ENCODE peak calls at places on chromosomes 12 and 14, in eight cellular contexts. A, Q, N, T, F, K, C and V are unnamed samples.

GRCh38 chr12:63792333-63792732 is 12.6 kb downstream of the RXYLT1 start:
- DNase-seq in F (no peak), N (no peak), K (no peak), Q (no peak), C (no peak), T (no peak), A (no peak), V (no peak)

GRCh38 chr12:53058674-53059433 is 9.0 kb downstream of the TNS2 start:
- DNase-seq in T (no peak), F (no peak), C (peak; percentile 16), K (no peak), Q (no peak), N (peak; percentile 45), A (no peak), V (peak; percentile 66)

GRCh38 chr12:19440019-19440858 is 947 bp downstream of the AEBP2 start:
- DNase-seq in K (peak; percentile 23), F (peak; percentile 14), Q (peak; percentile 50), T (peak; percentile 33), A (peak; percentile 34), N (peak; percentile 75), C (peak; percentile 22), V (peak; percentile 78)

GRCh38 chr12:646303-647038 is 16.8 kb downstream of the NINJ2 start:
- DNase-seq in A (no peak), C (peak; percentile 68), F (no peak), K (no peak), Q (peak; percentile 81), T (peak; percentile 28), N (peak; percentile 45), V (no peak)

GRCh38 chr12:4272976-4273650 is 449 bp upstream of the CCND2 start:
- DNase-seq in F (no peak), N (no peak), T (no peak), K (no peak), A (no peak), C (no peak), Q (no peak), V (no peak)

GRCh38 chr12:106446429-106447092 is 89.0 kb downstream of the POLR3B start:
- DNase-seq in F (no peak), Q (no peak), C (no peak), N (no peak), T (no peak), K (peak; percentile 43), A (no peak), V (no peak)

GRCh38 chr14:68283378-68284123 is 464.0 kb downstream of the RAD51B start:
- DNase-seq in C (peak; percentile 29), K (no peak), A (no peak), F (no peak), T (no peak), Q (peak; percentile 46), N (peak; percentile 93), V (no peak)

GRCh38 chr12:87413784-87414183 is 615.4 kb downstream of the C12orf50 start:
- DNase-seq in C (no peak), A (no peak), K (no peak), N (no peak), T (no peak), F (peak; percentile 49), Q (peak; percentile 96), V (no peak)

GRCh38 chr12:72141381-72141780 is 130.8 kb upstream of the TRHDE start:
- DNase-seq in T (no peak), F (peak; percentile 41), K (peak; percentile 80), C (no peak), Q (peak; percentile 3), A (no peak), N (no peak), V (no peak)

GRCh38 chr12:44837114-44837800 is 38.9 kb downstream of the NELL2 start:
- DNase-seq in N (no peak), Q (no peak), A (no peak), C (no peak), F (no peak), K (peak; percentile 17), T (no peak), V (no peak)

GRCh38 chr12:92369643-92370042 is 224.0 kb upstream of the BTG1 start:
- DNase-seq in C (no peak), Q (peak; percentile 78), F (peak; percentile 73), T (no peak), N (no peak), K (no peak), A (no peak), V (no peak)

GRCh38 chr12:91567100-91567485 is 384.5 kb upstream of the DCN start:
- DNase-seq in Q (no peak), T (no peak), K (no peak), N (no peak), A (no peak), C (no peak), F (no peak), V (no peak)

GRCh38 chr12:51760231-51760630 is 88.3 kb downstream of the FIGNL2 start:
- DNase-seq in T (no peak), F (no peak), N (no peak), C (no peak), K (no peak), Q (no peak), A (no peak), V (no peak)

GRCh38 chr14:75800792-75801191 is 139.7 kb downstream of the TTLL5 start:
- DNase-seq in T (no peak), Q (no peak), F (no peak), C (no peak), K (no peak), N (no peak), A (no peak), V (no peak)

GRCh38 chr14:65791551-65791981 is 379.0 kb downstream of the FUT8 start:
- DNase-seq in A (no peak), T (no peak), F (peak; percentile 87), Q (peak; percentile 70), K (no peak), C (no peak), N (no peak), V (no peak)

GRCh38 chr14:89443002-89443660 is 26.1 kb upstream of the FOXN3 start:
- DNase-seq in C (no peak), Q (no peak), F (no peak), K (no peak), N (no peak), A (no peak), T (no peak), V (no peak)

GRCh38 chr12:131901431-131902331 is 7.3 kb downstream of the ULK1 start:
- DNase-seq in K (no peak), N (no peak), T (no peak), C (peak; percentile 91), Q (no peak), F (peak; percentile 65), A (no peak), V (peak; percentile 70)

GRCh38 chr12:53567961-53568360 is 58.2 kb downstream of the ATF7 start:
- DNase-seq in Q (peak; percentile 65), A (no peak), N (no peak), K (no peak), T (no peak), C (no peak), F (no peak), V (no peak)

GRCh38 chr14:76926521-76927251 is 100.5 kb downstream of the LRRC74A start:
- DNase-seq in N (peak; percentile 65), F (peak; percentile 22), T (no peak), Q (peak; percentile 84), C (peak; percentile 41), K (peak; percentile 73), A (no peak), V (no peak)

GRCh38 chr12:132395192-132395907 is 66.0 kb upstream of the GALNT9 start:
- DNase-seq in F (no peak), T (no peak), N (peak; percentile 37), Q (no peak), C (no peak), K (no peak), A (no peak), V (peak; percentile 61)

GRCh38 chr14:70052990-70053389 is 135.8 kb downstream of the SLC8A3 start:
- DNase-seq in K (no peak), Q (peak; percentile 45), N (no peak), A (no peak), T (no peak), C (no peak), F (peak; percentile 16), V (no peak)

GRCh38 chr14:105933238-105933637 is 406.9 kb downstream of the TMEM121 start:
- DNase-seq in F (no peak), N (no peak), Q (no peak), T (no peak), C (no peak), K (no peak), A (no peak), V (no peak)

GRCh38 chr12:2801044-2801783 is 6.4 kb downstream of the FKBP4 start:
- DNase-seq in F (no peak), A (no peak), T (no peak), Q (no peak), K (no peak), C (no peak), N (no peak), V (no peak)

GRCh38 chr12:8032242-8033152 is at the start of gene FOXJ2:
- DNase-seq in C (peak; percentile 72), T (peak; percentile 64), K (peak; percentile 29), F (peak; percentile 5), A (peak; percentile 77), Q (peak; percentile 59), N (peak; percentile 89), V (peak; percentile 93)

GRCh38 chr14:41925409-41925808 is 318.7 kb downstream of the LRFN5 start:
- DNase-seq in Q (peak; percentile 59), K (peak; percentile 12), C (no peak), F (peak; percentile 14), T (no peak), A (no peak), N (no peak), V (no peak)

GRCh38 chr14:31261859-31262739 is 54.5 kb upstream of the HECTD1 start:
- DNase-seq in A (no peak), C (peak; percentile 41), T (no peak), Q (peak; percentile 75), F (peak; percentile 3), K (peak; percentile 17), N (peak; percentile 52), V (no peak)

GRCh38 chr12:3152892-3153291 is 75.7 kb downstream of the TSPAN9 start:
- DNase-seq in Q (no peak), K (no peak), A (no peak), F (no peak), T (no peak), N (no peak), C (no peak), V (peak; percentile 38)

GRCh38 chr12:116712458-116713303 is 25.2 kb downstream of the SPRING1 start:
- DNase-seq in C (no peak), Q (no peak), K (peak; percentile 75), N (no peak), A (no peak), T (peak; percentile 51), F (no peak), V (no peak)

GRCh38 chr14:85342858-85343607 is 186.9 kb upstream of the FLRT2 start:
- DNase-seq in T (no peak), N (no peak), K (no peak), Q (peak; percentile 73), C (no peak), A (no peak), F (no peak), V (no peak)